ENCODE peak calls at places on chromosome 10, in four cellular contexts. U is GM12878, E is ovary, F is transverse colon. V is an unnamed sample.

GRCh38 chr10:29389935-29390334 is 101.1 kb downstream of the LYZL1 start:
- DNase-seq in E (no peak), U (no peak), F (no peak), V (no peak)

GRCh38 chr10:78934499-78934898 is 134.3 kb upstream of the ZMIZ1 start:
- DNase-seq in E (no peak), U (no peak), F (no peak), V (no peak)

GRCh38 chr10:44723654-44724053 is 187.5 kb upstream of the TMEM72 start:
- DNase-seq in F (no peak), E (no peak), U (no peak), V (peak; percentile 76)

GRCh38 chr10:103648951-103649532 is 155.5 kb downstream of the NEURL1 start:
- DNase-seq in E (peak; percentile 71), F (no peak), U (no peak), V (peak; percentile 78)

GRCh38 chr10:73095479-73096021 is 1.1 kb downstream of the P4HA1 start:
- DNase-seq in U (no peak), F (peak; percentile 58), E (peak; percentile 73), V (peak; percentile 80)

GRCh38 chr10:58851606-58852005 is 324.8 kb upstream of the PHYHIPL start:
- DNase-seq in E (no peak), F (no peak), U (no peak), V (no peak)

GRCh38 chr10:22230331-22230833 is 12.6 kb upstream of the EBLN1 start:
- DNase-seq in E (no peak), F (no peak), U (no peak), V (no peak)

GRCh38 chr10:19966751-19967150 is 150.5 kb downstream of the PLXDC2 start:
- DNase-seq in F (no peak), E (no peak), U (no peak), V (no peak)

GRCh38 chr10:7544203-7544602 is 122.6 kb downstream of the ITIH5 start:
- DNase-seq in U (no peak), E (no peak), F (no peak), V (no peak)
- TF ChIP-seq EP300 in U (no peak), E (no peak), F (no peak), V (no peak)

DNA sequence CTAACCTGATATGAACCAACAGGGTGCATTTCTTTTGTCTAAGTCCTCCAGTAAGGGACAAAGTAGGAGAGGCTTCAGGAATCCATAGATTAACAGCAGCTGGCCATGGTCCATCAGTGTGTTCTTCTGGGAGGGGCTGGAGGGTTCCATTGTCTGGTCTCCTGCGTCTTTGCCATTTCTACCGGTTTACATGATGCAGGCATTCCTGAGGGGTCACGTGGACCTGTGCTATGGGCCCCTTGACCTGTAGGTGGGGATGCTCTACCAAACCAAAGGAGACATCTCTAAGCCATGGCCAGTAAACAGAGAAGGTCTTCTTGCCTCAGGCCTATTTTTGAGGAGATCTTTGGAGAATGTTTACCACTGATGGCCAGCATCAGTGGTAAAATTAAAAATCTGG is 28.7 kb upstream of the HABP2 start:
- DNase-seq in E (no peak), F (no peak), U (no peak), V (no peak)
- TF ChIP-seq CTCF in E (no peak), F (no peak), U (no peak), V (no peak)

GRCh38 chr10:121591186-121591585 is 7.1 kb downstream of the FGFR2 start:
- DNase-seq in F (no peak), E (no peak), U (no peak), V (peak; percentile 40)

GRCh38 chr10:121590772-121591171 is 7.5 kb downstream of the FGFR2 start:
- DNase-seq in F (no peak), U (no peak), E (no peak), V (peak; percentile 21)

GRCh38 chr10:121592155-121592890 is 5.9 kb downstream of the FGFR2 start:
- DNase-seq in U (no peak), F (no peak), E (no peak), V (peak; percentile 42)

GRCh38 chr10:121593267-121593666 is 5.0 kb downstream of the FGFR2 start:
- DNase-seq in F (no peak), U (no peak), E (no peak), V (peak; percentile 65)

DNA sequence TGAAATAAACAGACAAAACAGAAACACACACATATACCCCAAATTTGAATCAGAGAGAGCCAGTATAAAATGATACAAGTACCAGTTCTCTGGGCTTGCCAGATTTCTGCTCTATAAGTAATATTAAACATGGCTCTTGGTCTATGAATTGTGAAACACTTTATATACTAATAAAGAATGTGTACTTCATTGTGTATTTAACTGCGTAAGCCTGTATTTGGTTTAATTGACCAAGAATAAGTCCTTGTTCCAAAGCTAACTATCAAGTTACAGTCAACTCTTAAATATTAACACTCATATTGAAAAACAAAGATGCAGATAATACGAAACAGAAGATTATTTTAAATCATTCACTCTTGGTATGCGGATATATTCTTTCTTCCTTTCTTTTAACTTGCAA is 8.7 kb downstream of the FGFR2 start:
- DNase-seq in E (no peak), U (no peak), F (no peak), V (no peak)
- H3K4me1 ChIP-seq in E (peaks cover 1% of the 10 kb centered on the region), U (no peaks in the 10 kb centered on the region), F (no peaks in the 10 kb centered on the region), V (no peaks in the 10 kb centered on the region)

GRCh38 chr10:104780946-104781345 is 139.9 kb downstream of the SORCS3 start:
- DNase-seq in U (no peak), E (no peak), F (no peak), V (no peak)
- TF ChIP-seq EP300 in U (no peak), E (no peak), F (no peak), V (no peak)

DNA sequence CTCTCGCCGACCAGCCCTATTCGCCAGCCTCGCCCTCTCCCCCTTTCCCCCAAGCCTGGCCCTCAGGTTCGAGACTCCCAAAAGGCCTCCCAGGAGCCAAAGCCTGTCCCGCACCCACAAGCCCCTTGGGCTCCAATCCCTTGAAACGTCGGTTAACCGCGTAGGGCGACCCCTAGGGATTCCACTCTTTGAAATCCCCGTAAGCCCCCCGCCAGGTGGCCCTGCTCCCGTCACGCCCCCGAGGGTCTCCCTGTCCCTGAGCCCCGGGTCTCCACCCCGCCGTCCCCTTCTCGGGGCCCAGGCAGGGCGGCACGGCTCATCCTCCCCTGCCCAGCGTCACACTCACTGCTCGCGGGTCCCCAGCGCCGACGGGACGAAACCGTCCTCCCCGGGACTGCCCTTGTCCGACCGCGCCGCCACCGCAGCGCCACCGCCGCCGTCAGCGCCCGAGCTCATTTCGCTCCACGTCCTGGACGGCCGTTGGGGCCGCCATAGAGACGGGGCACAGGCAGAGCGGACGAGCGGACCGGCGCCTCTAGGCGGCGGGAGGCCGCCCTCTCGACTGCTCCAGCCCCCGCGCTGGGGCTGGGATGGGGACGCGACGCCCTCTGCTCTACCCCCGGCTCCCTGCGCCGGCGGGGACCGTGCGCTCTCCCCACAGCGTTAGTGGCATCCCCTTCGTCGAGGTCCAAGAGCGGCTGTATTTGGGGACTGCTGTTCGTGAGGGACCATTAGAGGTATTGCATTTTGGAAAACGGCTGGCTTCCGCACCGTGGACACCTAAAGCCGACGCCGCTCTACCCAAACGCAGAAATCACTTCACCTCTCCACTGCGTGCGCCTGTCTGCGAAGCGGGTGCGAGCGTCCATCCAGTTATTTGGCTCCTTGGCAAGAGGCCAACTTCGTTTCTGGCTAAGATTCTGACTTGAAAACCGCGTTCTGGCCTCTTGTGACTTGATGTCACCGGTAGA is at the start of gene EEF1AKMT2:
- DNase-seq in F (peak; percentile 84), E (peak; percentile 82), U (peak; percentile 48), V (peak; percentile 86)
- TF ChIP-seq CTCF in F (peak; percentile 61), E (peak; percentile 87), U (peak; percentile 10), V (peak; percentile 40)

GRCh38 chr10:102245932-102246251 is 560 bp downstream of the GBF1 start:
- DNase-seq in U (no peak), F (no peak), E (no peak), V (no peak)
- H3K4me1 ChIP-seq in U (peaks cover 4% of the 10 kb centered on the region), F (peaks cover 60% of the 10 kb centered on the region), E (peaks cover 13% of the 10 kb centered on the region), V (peaks cover 41% of the 10 kb centered on the region)